ENCODE peak calls at places on chromosomes 16 and 17, in six cellular contexts. F is Peyer's patch, Y is neural progenitor cell, C is lung, O is right lobe of liver, Z is cardiac muscle cell. K is an unnamed sample. For H3K36me3 and H3K4me1, the result is how much of the 10 kb centered on the place peaks cover.

GRCh38 chr17:42779942-42780815 is at the start of gene WNK4:
- DNase-seq in F (peak), Y (peak), C (no peak), O (no peak), Z (peak), K (no peak)

GRCh38 chr17:17684901-17685774 is 3.9 kb downstream of the RAI1 start:
- DNase-seq in F (no peak), Y (no peak), C (peak), O (no peak), Z (peak), K (no peak)

GRCh38 chr17:45306623-45307022 is 10.2 kb downstream of the MAP3K14 start:
- DNase-seq in F (no peak), Y (no peak), C (no peak), O (no peak), Z (no peak), K (no peak)

GRCh38 chr16:87489434-87490045 is 3.3 kb downstream of the ZCCHC14 start:
- DNase-seq in F (no peak), Y (no peak), C (no peak), O (no peak), Z (no peak), K (no peak)

GRCh38 chr17:1137465-1137894 is 42.3 kb downstream of the ABR start:
- DNase-seq in F (no peak), Y (no peak), C (no peak), O (no peak), Z (peak), K (no peak)

GRCh38 chr16:1637526-1637925 is 25.4 kb downstream of the CRAMP1 start:
- DNase-seq in F (no peak), Y (no peak), C (no peak), O (no peak), Z (no peak), K (no peak)

GRCh38 chr17:75589919-75590303 is 2.3 kb downstream of the MYO15B start:
- DNase-seq in F (peak), Y (no peak), C (no peak), O (peak), Z (no peak), K (no peak)

GRCh38 chr17:21379080-21379711 is 3.0 kb downstream of the KCNJ12 start:
- DNase-seq in F (peak), Y (no peak), C (no peak), O (no peak), Z (no peak), K (no peak)

GRCh38 chr17:75512946-75513666 is 2.2 kb downstream of the CASKIN2 start:
- DNase-seq in F (no peak), Y (no peak), C (no peak), O (no peak), Z (no peak), K (no peak)

DNA sequence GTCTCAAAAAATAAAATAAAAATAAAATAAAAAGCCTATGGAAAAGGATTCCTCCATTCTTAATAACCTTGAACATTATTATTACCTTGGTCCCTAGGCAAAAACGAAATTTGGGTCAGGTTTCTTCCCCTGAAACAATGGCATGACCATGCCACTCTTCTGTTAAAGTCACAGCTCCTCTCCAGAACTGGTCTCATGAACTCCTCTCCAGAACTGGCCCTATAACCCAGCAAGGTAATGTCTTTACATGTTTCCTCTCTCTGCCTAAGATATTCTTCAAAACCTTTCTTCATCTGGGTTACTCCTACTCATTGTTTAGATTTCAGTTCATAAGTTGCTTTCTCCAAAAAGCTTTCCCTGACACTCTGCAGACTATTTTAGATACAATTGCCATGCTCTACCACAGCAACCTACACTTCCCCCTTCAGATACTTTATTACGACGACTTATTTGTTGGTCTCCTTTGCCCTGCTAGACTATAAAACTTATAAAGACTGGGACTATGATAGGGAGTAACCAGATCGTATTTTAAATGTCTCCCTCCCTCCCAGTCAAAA is 13.5 kb downstream of the TRIM37 start:
- DNase-seq in F (no peak), Y (no peak), C (no peak), O (no peak), Z (no peak), K (no peak)
- H3K27ac ChIP-seq in F (no peak), Y (no peak), C (peak), O (no peak), Z (peak), K (peak)

DNA sequence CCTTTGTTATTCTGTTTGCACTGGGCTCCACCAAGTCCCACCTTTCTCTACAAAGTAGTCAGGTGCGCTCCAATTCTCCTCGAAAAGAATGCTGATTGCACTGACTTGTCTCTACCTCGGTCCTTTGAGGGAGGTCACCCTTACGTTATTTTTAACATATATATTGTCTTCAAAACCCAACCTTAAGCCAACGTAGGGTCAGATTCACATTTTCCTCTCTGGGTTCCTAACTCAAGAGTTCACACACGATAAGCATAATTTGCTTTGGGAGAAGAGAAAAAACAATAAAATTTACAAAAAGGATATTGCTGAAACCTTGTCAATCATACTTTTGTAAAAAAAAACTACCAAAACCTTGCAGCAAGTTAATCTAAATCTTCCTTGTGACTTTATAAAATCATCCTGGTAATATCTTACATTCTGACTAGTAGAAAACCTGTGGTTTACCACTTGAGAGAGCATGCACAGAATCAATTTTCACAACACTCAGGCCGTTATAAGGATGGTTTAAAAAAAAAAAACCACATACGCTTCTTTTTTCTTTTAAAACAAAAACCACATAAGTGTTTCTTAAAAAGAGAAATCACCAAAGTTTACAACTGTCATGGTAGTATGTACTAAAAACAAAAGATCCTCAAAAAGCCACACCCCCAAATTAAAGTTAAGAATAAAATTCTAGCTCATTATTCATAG is 72.2 kb upstream of the TRAP1 start:
- DNase-seq in F (no peak), Y (no peak), C (no peak), O (no peak), Z (no peak), K (no peak)
- H3K36me3 ChIP-seq in F (half or more), Y (under half), C (under half), O (under half), Z (under half), K (half or more)

DNA sequence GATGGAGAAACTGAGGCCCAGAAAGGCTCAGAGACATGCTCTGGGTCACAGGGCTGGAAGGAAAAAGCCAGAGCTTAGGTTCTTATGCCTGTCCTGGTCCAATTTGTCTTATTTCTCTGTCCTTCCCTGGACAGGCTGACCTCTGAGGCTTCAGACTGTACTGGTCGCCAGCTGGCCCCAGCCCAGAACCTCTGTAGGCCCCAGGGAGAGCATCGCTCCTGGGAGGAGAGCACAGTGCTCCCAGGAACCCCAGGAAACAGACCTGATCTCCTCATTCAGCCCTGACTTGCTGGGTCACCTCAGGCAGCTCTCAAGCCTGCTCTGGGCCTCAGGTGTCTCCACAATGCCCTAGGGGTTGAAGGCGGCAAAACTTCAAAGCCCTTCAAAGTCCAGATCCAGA is 4.9 kb downstream of the DRC7 start:
- DNase-seq in F (no peak), Y (no peak), C (no peak), O (no peak), Z (no peak), K (no peak)
- H3K4me1 ChIP-seq in F (under half), Y (under half), C (under half), O (under half), Z (under half), K (under half)

DNA sequence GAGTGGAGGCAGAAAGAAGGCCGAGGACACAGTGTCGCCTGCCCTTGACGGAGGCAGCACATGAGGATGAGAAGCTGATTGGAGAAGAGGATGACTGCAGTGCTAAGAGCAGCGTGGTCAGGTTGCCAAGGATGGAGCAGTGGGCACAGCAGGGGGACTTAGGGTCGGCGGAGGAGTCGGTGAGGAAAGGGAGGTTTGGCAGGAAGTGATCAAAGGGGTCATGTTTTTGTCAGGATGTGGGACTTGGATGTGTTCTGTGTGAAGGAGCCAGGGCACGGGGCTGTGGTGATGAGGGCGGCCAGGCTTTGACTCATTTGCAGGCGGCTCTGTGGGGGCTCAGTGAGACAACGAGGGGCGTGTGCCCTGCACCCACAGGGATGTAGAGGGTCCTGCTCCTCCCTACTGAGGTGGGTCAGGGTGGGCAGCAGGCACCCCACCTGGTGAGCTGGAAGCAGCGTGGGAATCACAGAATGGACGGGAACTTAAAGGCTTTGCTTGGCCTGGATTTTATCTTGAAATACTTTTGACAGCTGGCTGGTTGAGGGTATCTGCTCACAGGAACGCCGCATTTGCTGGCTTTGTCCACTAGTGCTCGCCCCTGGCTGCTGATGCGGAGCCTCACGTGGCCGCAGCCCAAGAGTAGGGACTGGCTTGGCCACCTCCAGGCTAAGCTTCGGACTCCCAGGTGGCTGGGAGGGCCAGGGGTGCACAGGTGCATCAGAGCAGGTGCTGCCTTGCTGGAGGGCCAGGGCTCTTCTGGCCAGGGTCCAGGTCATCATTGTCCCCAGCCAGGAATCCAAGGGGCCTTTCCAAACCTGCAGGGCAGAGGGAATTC is 6.0 kb downstream of the MPG start:
- DNase-seq in F (no peak), Y (no peak), C (no peak), O (no peak), Z (peak), K (no peak)
- H3K27ac ChIP-seq in F (peak), Y (no peak), C (no peak), O (no peak), Z (peak), K (peak)

GRCh38 chr17:64503341-64503740 is 2.7 kb downstream of the DDX5 start:
- DNase-seq in F (no peak), Y (no peak), C (no peak), O (no peak), Z (no peak), K (no peak)
- H3K36me3 ChIP-seq in F (half or more), Y (half or more), C (under half), O (half or more), Z (half or more), K (half or more)

DNA sequence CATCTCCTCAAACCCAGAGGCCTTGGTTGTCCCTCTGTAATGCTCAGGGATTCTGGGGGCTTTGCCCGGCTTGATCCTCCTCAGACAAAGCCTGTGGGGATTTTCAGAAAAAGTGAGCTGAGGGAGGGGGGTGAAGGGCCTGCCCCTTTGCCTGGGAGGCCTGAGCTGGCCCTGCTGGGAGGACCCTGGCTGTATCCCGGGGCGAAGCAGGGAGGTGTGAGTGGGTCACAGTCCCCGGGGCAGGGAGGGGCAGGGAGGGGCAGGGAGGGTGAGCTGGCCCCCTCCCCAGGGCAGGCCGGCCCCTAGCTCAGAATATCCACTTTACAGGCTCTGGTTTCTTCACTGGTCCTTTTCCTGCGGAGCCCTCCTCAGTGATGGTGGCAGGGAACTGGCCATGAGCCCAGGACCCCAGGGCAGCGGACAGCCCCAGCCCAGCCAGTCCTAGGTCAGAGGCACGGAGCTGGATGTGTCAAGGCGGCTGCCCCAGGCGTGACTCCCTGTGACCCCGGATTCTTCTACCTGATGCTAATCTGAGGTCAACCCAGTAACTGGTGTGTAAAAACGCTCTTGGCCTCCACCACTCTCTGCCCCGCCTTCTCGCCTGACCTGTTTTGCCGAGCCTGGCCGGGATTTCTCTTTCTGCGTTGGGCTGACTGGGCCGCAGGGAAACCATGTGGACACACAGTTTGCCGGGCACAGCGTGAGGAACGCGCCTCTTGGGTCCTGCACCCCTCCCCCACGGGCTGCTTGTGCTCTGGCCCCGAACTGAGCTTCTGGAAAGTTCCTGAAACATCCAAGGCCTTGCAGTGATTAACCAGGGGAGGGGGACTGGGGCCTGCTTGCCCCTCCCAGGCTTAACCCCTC is 5.8 kb upstream of the FASN start:
- DNase-seq in F (no peak), Y (peak), C (peak), O (peak), Z (peak), K (no peak)
- H3K4me1 ChIP-seq in F (under half), Y (half or more), C (under half), O (under half), Z (under half), K (under half)

DNA sequence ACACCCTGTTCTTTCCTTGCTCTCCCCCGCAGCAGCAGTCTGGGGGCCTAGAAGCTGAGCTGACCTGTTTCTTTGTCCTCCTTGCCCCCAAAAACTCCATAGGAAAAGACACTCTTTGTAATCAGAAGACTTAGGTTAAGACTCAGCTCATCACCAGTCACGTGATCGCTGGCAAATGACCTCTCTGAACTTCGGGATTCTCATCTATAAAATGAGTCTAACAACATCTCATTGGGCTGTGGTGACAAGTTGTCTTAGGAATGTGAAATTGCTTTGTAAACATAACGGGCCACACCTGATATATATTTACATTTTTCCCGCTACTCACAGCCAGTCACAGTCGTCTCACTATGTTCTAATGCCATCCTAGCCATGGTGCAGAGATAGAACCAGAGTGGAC is 86.0 kb upstream of the LHX1 start:
- DNase-seq in F (no peak), Y (no peak), C (no peak), O (no peak), Z (no peak), K (peak)
- H3K27ac ChIP-seq in F (no peak), Y (no peak), C (no peak), O (no peak), Z (no peak), K (peak)

DNA sequence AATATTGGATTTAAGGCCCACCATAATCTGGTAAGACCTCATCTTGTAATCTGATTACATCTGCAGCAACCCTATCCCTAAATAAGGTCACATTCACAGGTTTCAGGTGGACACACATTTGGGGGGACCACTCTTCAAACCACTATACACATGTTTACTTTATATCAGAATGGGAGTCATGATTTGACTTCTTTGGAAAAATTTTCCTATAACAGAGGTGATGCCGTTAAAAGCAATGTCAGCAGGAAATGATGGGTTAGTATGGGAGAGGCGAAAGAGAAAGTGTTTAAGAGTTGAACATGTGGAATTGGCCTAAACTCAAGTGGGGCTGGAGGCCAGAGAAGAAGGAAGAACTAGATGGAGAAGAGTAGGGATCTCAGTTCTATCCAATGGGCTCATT is 281.7 kb upstream of the ERCC4 start:
- DNase-seq in F (no peak), Y (no peak), C (no peak), O (no peak), Z (no peak), K (no peak)
- H3K36me3 ChIP-seq in F (under half), Y (under half), C (under half), O (under half), Z (under half), K (under half)